ENCODE peak calls at places on chromosomes 16 and 17, in four cellular contexts. D, Y, K and W are unnamed samples.

GRCh38 chr17:50364061-50364458 is 8.9 kb downstream of the MRPL27 start:
- DNase-seq in D (no peak), Y (no peak), K (no peak), W (no peak)

GRCh38 chr17:15343749-15344148 is 2.4 kb upstream of the TEKT3 start:
- DNase-seq in D (no peak), Y (no peak), K (no peak), W (no peak)

GRCh38 chr16:11618107-11618717 is 31.5 kb upstream of the LITAF start:
- DNase-seq in D (no peak), Y (no peak), K (no peak), W (no peak)

GRCh38 chr16:49341706-49342105 is 31.9 kb upstream of the C16orf78 start:
- DNase-seq in D (no peak), Y (no peak), K (no peak), W (no peak)

GRCh38 chr16:86653289-86654006 is 75.1 kb downstream of the FOXL1 start:
- DNase-seq in D (no peak), Y (no peak), K (no peak), W (no peak)

GRCh38 chr16:1647904-1648303 is 30.2 kb upstream of the JPT2 start:
- DNase-seq in D (no peak), Y (no peak), K (no peak), W (no peak)

GRCh38 chr17:78362671-78363070 is 2.8 kb upstream of the SOCS3 start:
- DNase-seq in D (no peak), Y (no peak), K (peak), W (no peak)

GRCh38 chr17:11742891-11743290 is 144.6 kb downstream of the DNAH9 start:
- DNase-seq in D (no peak), Y (no peak), K (peak), W (no peak)

GRCh38 chr16:78292726-78293380 is 193.4 kb downstream of the WWOX start:
- DNase-seq in D (no peak), Y (no peak), K (no peak), W (no peak)

GRCh38 chr17:19287651-19288050 is 50.5 kb downstream of the EPN2 start:
- DNase-seq in D (no peak), Y (no peak), K (no peak), W (no peak)

GRCh38 chr16:89570342-89570923 is 5.1 kb upstream of the CPNE7 start:
- DNase-seq in D (no peak), Y (no peak), K (no peak), W (no peak)

GRCh38 chr17:31598388-31598760 is 206.9 kb downstream of the RAB11FIP4 start:
- DNase-seq in D (no peak), Y (no peak), K (no peak), W (no peak)

GRCh38 chr17:4536259-4536741 is 18.9 kb downstream of the MYBBP1A start:
- DNase-seq in D (no peak), Y (no peak), K (peak), W (peak)

GRCh38 chr16:71961066-71962039 is 38.8 kb downstream of the PKD1L3 start:
- DNase-seq in D (peak), Y (peak), K (peak), W (peak)

GRCh38 chr16:79372504-79373184 is 227.9 kb downstream of the MAF start:
- DNase-seq in D (no peak), Y (no peak), K (no peak), W (no peak)

GRCh38 chr17:29592850-29593545 is at the start of gene ANKRD13B:
- DNase-seq in D (no peak), Y (peak), K (peak), W (no peak)

GRCh38 chr17:15268465-15268864 is 3.3 kb upstream of the PMP22 start:
- DNase-seq in D (no peak), Y (no peak), K (no peak), W (no peak)

GRCh38 chr16:47063011-47063724 is 80.6 kb downstream of the NETO2 start:
- DNase-seq in D (no peak), Y (no peak), K (no peak), W (no peak)

GRCh38 chr17:2289878-2290478 is 13.6 kb downstream of the SMG6 start:
- DNase-seq in D (no peak), Y (no peak), K (no peak), W (no peak)

GRCh38 chr17:77501101-77501566 is 360.4 kb downstream of the SEC14L1 start:
- DNase-seq in D (no peak), Y (no peak), K (peak), W (peak)

GRCh38 chr16:73095885-73096341 is 48.0 kb upstream of the ZFHX3 start:
- DNase-seq in D (no peak), Y (no peak), K (no peak), W (peak)

GRCh38 chr17:50640701-50641338 is 6.1 kb downstream of the ABCC3 start:
- DNase-seq in D (no peak), Y (no peak), K (no peak), W (no peak)

GRCh38 chr17:19331134-19331533 is 31.4 kb downstream of the B9D1 start:
- DNase-seq in D (no peak), Y (no peak), K (no peak), W (no peak)

GRCh38 chr17:57870283-57870635 is 20.4 kb upstream of the MRPS23 start:
- DNase-seq in D (no peak), Y (no peak), K (no peak), W (no peak)

GRCh38 chr17:37888881-37889280 is 35.3 kb upstream of the TBC1D3K start:
- DNase-seq in D (no peak), Y (no peak), K (no peak), W (no peak)

GRCh38 chr17:29176500-29177351 is 3.5 kb downstream of the MYO18A start:
- DNase-seq in D (no peak), Y (peak), K (peak), W (peak)

GRCh38 chr17:82055965-82056728 is 4.4 kb downstream of the GPS1 start:
- DNase-seq in D (no peak), Y (no peak), K (no peak), W (no peak)

GRCh38 chr17:50715471-50715870 is 3.9 kb upstream of the LUC7L3 start:
- DNase-seq in D (no peak), Y (no peak), K (no peak), W (no peak)

GRCh38 chr17:46009681-46010596 is 10.9 kb downstream of the STH start:
- DNase-seq in D (no peak), Y (no peak), K (no peak), W (no peak)

GRCh38 chr17:81328925-81329278 is 33.8 kb upstream of the SLC38A10 start:
- DNase-seq in D (no peak), Y (no peak), K (no peak), W (no peak)